ENCODE peak calls at places on chromosomes 4 and X, in seven cellular contexts. S is iris pigment epithelial cell; C is NCI-H524 treated with DMSO at 0.1 percent for 48 hours; M is CD4-positive, alpha-beta memory T cell; Y is lower leg skin; E is HepG2; U is dorsolateral prefrontal cortex. T is an unnamed sample.

GRCh38 chr4:5165419-5166369 is 114.4 kb downstream of the STK32B start:
- DNase-seq in S (peak; percentile 42), C (no peak), M (no peak), Y (no peak), E (no peak), U (no peak), T (peak; percentile 42)

GRCh38 chrX:47623540-47624027 is 3.9 kb upstream of the SYN1 start:
- DNase-seq in S (peak; percentile 80), C (peak; percentile 78), M (peak; percentile 55), Y (peak; percentile 20), E (peak; percentile 29), U (peak; percentile 81), T (peak; percentile 73)

GRCh38 chr4:110865611-110866254 is 242.9 kb upstream of the PITX2 start:
- DNase-seq in S (peak; percentile 90), C (no peak), M (no peak), Y (no peak), E (no peak), U (no peak), T (no peak)

GRCh38 chr4:186067757-186068385 is 1.1 kb upstream of the TLR3 start:
- DNase-seq in S (peak; percentile 45), C (peak; percentile 9), M (peak; percentile 31), Y (peak; percentile 43), E (peak; percentile 67), U (peak; percentile 70), T (no peak)

GRCh38 chrX:22406332-22406731 is 133.6 kb downstream of the CBLL2 start:
- DNase-seq in S (no peak), C (no peak), M (no peak), Y (no peak), E (no peak), U (no peak), T (no peak)

GRCh38 chr4:11106769-11107168 is 321.9 kb downstream of the HS3ST1 start:
- DNase-seq in S (peak; percentile 5), C (no peak), M (no peak), Y (no peak), E (no peak), U (no peak), T (no peak)

GRCh38 chr4:20127626-20128025 is 124.1 kb upstream of the SLIT2 start:
- DNase-seq in S (peak; percentile 22), C (no peak), M (no peak), Y (no peak), E (no peak), U (no peak), T (no peak)

GRCh38 chrX:67607436-67607835 is 63.6 kb downstream of the AR start:
- DNase-seq in S (peak; percentile 54), C (no peak), M (no peak), Y (no peak), E (no peak), U (no peak), T (no peak)

GRCh38 chr4:186805020-186805820 is 81.6 kb upstream of the FAT1 start:
- DNase-seq in S (no peak), C (no peak), M (no peak), Y (no peak), E (peak; percentile 88), U (no peak), T (no peak)

GRCh38 chr4:23084559-23085248 is 392.0 kb downstream of the GBA3 start:
- DNase-seq in S (peak; percentile 4), C (no peak), M (no peak), Y (no peak), E (no peak), U (no peak), T (no peak)

GRCh38 chr4:5863461-5864113 is 29.3 kb downstream of the CRMP1 start:
- DNase-seq in S (peak; percentile 97), C (no peak), M (no peak), Y (no peak), E (no peak), U (no peak), T (no peak)

GRCh38 chr4:105698607-105699006 is 9.9 kb downstream of the INTS12 start:
- DNase-seq in S (no peak), C (no peak), M (no peak), Y (no peak), E (no peak), U (no peak), T (no peak)

T was measured in glutamatergic neuron.